ENCODE peak calls at places on chromosomes 12 and 14, in five cellular contexts. T is D341Med, G is aorta, Q is NCI-H2081, V is lung. R is an unnamed sample.

GRCh38 chr14:66111891-66112290 is 374.3 kb upstream of the CCDC196 start:
- DNase-seq in G (no peak), V (no peak), Q (no peak), T (no peak), R (no peak)

GRCh38 chr14:73173092-73173735 is 36.9 kb downstream of the PSEN1 start:
- DNase-seq in G (no peak), T (peak), Q (peak), V (no peak), R (no peak)

GRCh38 chr14:92880851-92881250 is 42.1 kb upstream of the CHGA start:
- DNase-seq in V (no peak), G (no peak), T (peak), Q (peak), R (no peak)

GRCh38 chr12:93015970-93016751 is 87.1 kb upstream of the EEA1 start:
- DNase-seq in Q (no peak), V (no peak), G (no peak), T (no peak), R (no peak)

GRCh38 chr12:59431266-59431665 is 164.6 kb upstream of the SLC16A7 start:
- DNase-seq in G (no peak), T (no peak), Q (peak), V (no peak), R (no peak)

GRCh38 chr12:85740190-85740589 is 96.0 kb downstream of the RASSF9 start:
- DNase-seq in G (no peak), T (no peak), V (no peak), Q (no peak), R (no peak)

GRCh38 chr12:48773686-48774085 is 15.2 kb downstream of the ADCY6 start:
- DNase-seq in T (no peak), G (no peak), Q (peak), V (no peak), R (no peak)

GRCh38 chr14:67352055-67352454 is 7.5 kb downstream of the ATP6V1D start:
- DNase-seq in G (no peak), Q (no peak), V (no peak), T (no peak), R (no peak)

GRCh38 chr12:90280033-90280432 is 571.4 kb upstream of the ATP2B1 start:
- DNase-seq in V (no peak), T (no peak), G (no peak), Q (no peak), R (no peak)

GRCh38 chr12:132162508-132163031 is 18.3 kb downstream of the NOC4L start:
- DNase-seq in G (no peak), Q (no peak), V (no peak), T (no peak), R (peak)

GRCh38 chr12:46556820-46557524 is 184.4 kb upstream of the SLC38A2 start:
- DNase-seq in V (no peak), T (no peak), G (no peak), Q (no peak), R (no peak)

R was measured in Right ventricle myocardium superior.